ENCODE peak calls at places on chromosomes 7 and 10, in eight cellular contexts. P is adrenal gland, X is A549, L is esophagus squamous epithelium, S is body of pancreas, G is endothelial cell of umbilical vein, O is heart left ventricle, M is stomach. W is an unnamed sample. For H3K4me1, the result is how much of the 10 kb centered on the place peaks cover.

GRCh38 chr7:112622159-112622715 is 141.4 kb downstream of the LSMEM1 start:
- DNase-seq in P (no peak), M (no peak), G (no peak), O (no peak), X (no peak), S (no peak), L (no peak), W (no peak)

GRCh38 chr7:157269341-157270059 is 67.3 kb upstream of the DNAJB6 start:
- DNase-seq in S (peak), M (no peak), L (no peak), P (no peak), G (no peak), O (no peak), X (no peak), W (no peak)

GRCh38 chr7:139526578-139527544 is 3.4 kb downstream of the CLEC2L start:
- DNase-seq in P (no peak), G (no peak), O (no peak), S (no peak), M (no peak), X (no peak), L (no peak), W (no peak)

GRCh38 chr7:351681-352480 is 61.9 kb downstream of the FOXL3 start:
- DNase-seq in S (no peak), O (no peak), M (no peak), G (no peak), X (no peak), L (no peak), P (no peak), W (no peak)

GRCh38 chr7:81161459-81162075 is 242.7 kb upstream of the SEMA3C start:
- DNase-seq in X (peak), M (no peak), S (no peak), L (no peak), G (no peak), P (no peak), O (no peak), W (no peak)

GRCh38 chr10:34960983-34961382 is 129.2 kb downstream of the CUL2 start:
- DNase-seq in O (peak), G (no peak), P (no peak), X (peak), S (no peak), L (no peak), M (no peak), W (no peak)

GRCh38 chr7:107286751-107287621 is 118.2 kb downstream of the HBP1 start:
- DNase-seq in P (no peak), X (no peak), S (no peak), L (no peak), M (no peak), G (no peak), O (no peak), W (no peak)

GRCh38 chr10:58827381-58827780 is 314.7 kb downstream of the BICC1 start:
- DNase-seq in M (no peak), L (no peak), S (no peak), G (no peak), P (no peak), X (no peak), O (no peak), W (no peak)

GRCh38 chr7:26990268-26990667 is 105.5 kb downstream of the HOXA1 start:
- DNase-seq in O (no peak), G (no peak), X (no peak), M (no peak), L (no peak), S (no peak), P (no peak), W (no peak)

GRCh38 chr10:34341473-34341872 is 473.6 kb downstream of the PARD3 start:
- DNase-seq in G (no peak), X (no peak), M (no peak), O (no peak), P (peak), S (no peak), L (no peak), W (no peak)

GRCh38 chr10:72134785-72135765 is 46.7 kb upstream of the SPOCK2 start:
- DNase-seq in M (no peak), L (no peak), S (no peak), O (no peak), P (no peak), G (no peak), X (no peak), W (no peak)

GRCh38 chr7:66626236-66626957 is 2.3 kb upstream of the KCTD7 start:
- DNase-seq in G (no peak), S (no peak), X (no peak), M (no peak), O (no peak), P (no peak), L (no peak), W (no peak)

GRCh38 chr10:112984756-112985155 is 34.7 kb downstream of the TCF7L2 start:
- DNase-seq in M (no peak), G (no peak), P (no peak), O (no peak), L (no peak), S (no peak), X (no peak), W (no peak)

GRCh38 chr7:128697301-128697905 is 25.3 kb downstream of the GARIN1A start:
- DNase-seq in S (peak), G (peak), P (no peak), L (peak), M (peak), O (no peak), X (peak), W (no peak)

GRCh38 chr10:121553455-121553854 is 44.8 kb downstream of the FGFR2 start:
- DNase-seq in G (no peak), L (no peak), O (no peak), S (no peak), P (no peak), X (no peak), M (no peak), W (no peak)

GRCh38 chr10:29736325-29737208 is 101.8 kb upstream of the SVIL start:
- DNase-seq in O (peak), L (no peak), M (peak), G (peak), S (peak), X (peak), P (peak), W (no peak)

GRCh38 chr7:134589491-134589941 is 40.6 kb downstream of the AKR1B15 start:
- DNase-seq in P (no peak), S (no peak), L (no peak), M (peak), G (no peak), O (no peak), X (no peak), W (peak)

GRCh38 chr10:100006241-100006886 is 3.4 kb downstream of the DNMBP start:
- DNase-seq in P (no peak), S (no peak), G (peak), M (no peak), X (peak), L (no peak), O (no peak), W (no peak)

GRCh38 chr10:71408436-71409225 is 11.9 kb downstream of the CDH23 start:
- DNase-seq in S (no peak), M (no peak), X (no peak), L (no peak), O (no peak), P (peak), G (no peak), W (no peak)

GRCh38 chr10:78372806-78373205 is 339.1 kb downstream of the RPS24 start:
- DNase-seq in M (no peak), P (no peak), S (no peak), G (no peak), L (no peak), O (no peak), X (no peak), W (no peak)
- H3K4me1 ChIP-seq in M (under half), P (under half), S (under half), G (under half), L (under half), O (under half), X (under half), W (under half)

GRCh38 chr7:96321041-96321669 is 743 bp downstream of the SLC25A13 start:
- DNase-seq in L (peak), S (peak), X (peak), M (peak), P (peak), G (peak), O (peak), W (peak)
- TF ChIP-seq POLR2A in L (no peak), S (peak), X (peak), M (no peak), P (no peak), G (peak), O (peak), W (peak)

GRCh38 chr7:101126651-101127459 is at the start of gene SERPINE1:
- DNase-seq in S (peak), L (peak), P (peak), M (peak), X (peak), O (peak), G (peak), W (peak)
- TF ChIP-seq CTCF in S (no peak), L (no peak), P (peak), M (no peak), X (peak), O (peak), G (peak), W (peak)

GRCh38 chr7:34720289-34720688 is 62.3 kb downstream of the NPSR1 start:
- DNase-seq in P (no peak), S (no peak), X (no peak), G (no peak), O (no peak), M (no peak), L (no peak), W (no peak)
- H3K4me1 ChIP-seq in P (under half), S (under half), X (under half), G (under half), O (under half), M (under half), L (under half), W (under half)

GRCh38 chr10:103587073-103587472 is 93.6 kb downstream of the NEURL1 start:
- DNase-seq in S (no peak), G (no peak), X (no peak), L (no peak), M (no peak), O (no peak), P (no peak), W (no peak)

GRCh38 chr10:103585011-103585405 is 91.5 kb downstream of the NEURL1 start:
- DNase-seq in L (no peak), M (no peak), S (no peak), P (no peak), G (no peak), O (no peak), X (no peak), W (no peak)

GRCh38 chr10:103582331-103583123 is 89.0 kb downstream of the NEURL1 start:
- DNase-seq in P (no peak), O (no peak), S (no peak), X (no peak), L (no peak), M (no peak), G (no peak), W (no peak)

GRCh38 chr10:103583871-103584215 is 90.3 kb downstream of the NEURL1 start:
- DNase-seq in L (no peak), S (no peak), G (no peak), X (no peak), O (no peak), P (no peak), M (no peak), W (no peak)

GRCh38 chr10:103584216-103585010 is 90.9 kb downstream of the NEURL1 start:
- DNase-seq in M (no peak), L (no peak), P (no peak), S (no peak), G (no peak), X (no peak), O (peak), W (no peak)
- TF ChIP-seq POLR2A in M (no peak), L (no peak), P (no peak), S (no peak), G (no peak), X (no peak), O (no peak), W (no peak)

GRCh38 chr10:36301139-36301538 is 659.0 kb upstream of the FZD8 start:
- DNase-seq in S (no peak), G (no peak), P (no peak), X (no peak), O (no peak), M (no peak), L (no peak), W (no peak)
- TF ChIP-seq CTCF in S (no peak), G (no peak), P (no peak), X (no peak), O (no peak), M (no peak), L (no peak), W (no peak)

GRCh38 chr7:158821173-158822021 is 7.9 kb downstream of the ESYT2 start:
- DNase-seq in M (no peak), S (no peak), X (peak), O (no peak), L (no peak), G (peak), P (no peak), W (no peak)
- H3K4me1 ChIP-seq in M (under half), S (half or more), X (half or more), O (half or more), L (half or more), G (half or more), P (under half), W (half or more)